ENCODE peak calls at places on chromosome 10, in four cellular contexts. F is nucleus accumbens; A is HCT116; S is stimulated activated CD4-positive, alpha-beta T cell treated with anti-CD3 and anti-CD28 coated beads, Interleukin-4, amount 100 ng/mL, for 4 hours. K is an unnamed sample.

GRCh38 chr10:130631139-130631864 is 495.1 kb downstream of the GLRX3 start:
- DNase-seq in F (no peak), S (no peak), A (no peak), K (no peak)

GRCh38 chr10:95860486-95861040 is 47.2 kb upstream of the CC2D2B start:
- DNase-seq in A (no peak), S (no peak), F (no peak), K (no peak)

GRCh38 chr10:15879663-15880062 is 19.4 kb upstream of the MINDY3 start:
- DNase-seq in F (no peak), A (no peak), S (no peak), K (no peak)

GRCh38 chr10:43816351-43817321 is 168.0 kb upstream of the ZNF32 start:
- DNase-seq in A (no peak), F (no peak), S (peak; percentile 75), K (no peak)

GRCh38 chr10:30818010-30818660 is 188.6 kb upstream of the LYZL2 start:
- DNase-seq in F (no peak), A (no peak), S (no peak), K (no peak)

GRCh38 chr10:8326702-8327423 is 272.4 kb downstream of the GATA3 start:
- DNase-seq in S (no peak), A (no peak), F (no peak), K (no peak)

GRCh38 chr10:79391231-79392019 is 44.2 kb downstream of the PPIF start:
- DNase-seq in F (no peak), A (no peak), S (no peak), K (no peak)

GRCh38 chr10:60892571-60892970 is 51.4 kb downstream of the RHOBTB1 start:
- DNase-seq in A (no peak), S (no peak), F (no peak), K (no peak)

GRCh38 chr10:104317195-104318095 is 20.8 kb downstream of the ITPRIP start:
- DNase-seq in A (no peak), S (no peak), F (no peak), K (no peak)

GRCh38 chr10:132934953-132935352 is 7.4 kb downstream of the CFAP46 start:
- DNase-seq in S (no peak), F (no peak), A (no peak), K (no peak)

GRCh38 chr10:33335800-33336605 is 1.5 kb upstream of the NRP1 start:
- DNase-seq in S (no peak), A (no peak), F (peak; percentile 15), K (no peak)

GRCh38 chr10:96831867-96832720 is at the start of gene LCOR:
- DNase-seq in F (peak; percentile 88), A (peak; percentile 59), S (peak; percentile 78), K (no peak)

GRCh38 chr10:7417103-7417623 is 6.3 kb upstream of the SFMBT2 start:
- DNase-seq in F (no peak), S (no peak), A (peak; percentile 18), K (no peak)

GRCh38 chr10:125002044-125002422 is 60.1 kb downstream of the ZRANB1 start:
- DNase-seq in S (no peak), A (no peak), F (no peak), K (no peak)

GRCh38 chr10:77801474-77802238 is 124.9 kb downstream of the DLG5 start:
- DNase-seq in S (no peak), F (no peak), A (no peak), K (no peak)

GRCh38 chr10:132690821-132691610 is 94.9 kb downstream of the NKX6-2 start:
- DNase-seq in S (no peak), A (no peak), F (no peak), K (no peak)